ENCODE peak calls at places on chromosomes 5 and 9, in four cellular contexts. J, Y, Z and P are unnamed samples. For H3K9me3, the result is how much of the 10 kb centered on the place peaks cover.

GRCh38 chr9:93441181-93441580 is 10.3 kb upstream of the FAM120A start:
- DNase-seq in Y (no peak), J (no peak), Z (no peak), P (no peak)

GRCh38 chr5:1011741-1012315 is 3.2 kb downstream of the NKD2 start:
- DNase-seq in Z (no peak), J (no peak), Y (no peak), P (no peak)

GRCh38 chr5:5387789-5388188 is 34.7 kb upstream of the ICE1 start:
- DNase-seq in Y (no peak), Z (no peak), J (no peak), P (no peak)

GRCh38 chr9:35277649-35278359 is 116.0 kb downstream of the UNC13B start:
- DNase-seq in J (no peak), Y (no peak), Z (no peak), P (peak)

GRCh38 chr5:130762031-130762430 is 403.0 kb downstream of the HINT1 start:
- DNase-seq in Z (no peak), Y (no peak), J (no peak), P (no peak)

GRCh38 chr9:74463825-74464224 is 33.3 kb upstream of the RORB start:
- DNase-seq in Y (no peak), J (no peak), Z (no peak), P (no peak)

GRCh38 chr5:1844708-1845436 is 37.9 kb downstream of the IRX4 start:
- DNase-seq in J (no peak), Y (no peak), Z (no peak), P (no peak)

GRCh38 chr9:75149841-75150241 is 61.5 kb downstream of the OSTF1 start:
- DNase-seq in Y (no peak), Z (no peak), J (no peak), P (no peak)

GRCh38 chr5:81756016-81756415 is 5.1 kb upstream of the SSBP2 start:
- DNase-seq in J (no peak), Y (no peak), Z (peak), P (no peak)
- H3K4me3 ChIP-seq in J (no peak), Y (no peak), Z (no peak), P (no peak)

GRCh38 chr5:3339092-3339797 is 256.4 kb upstream of the IRX1 start:
- DNase-seq in Y (no peak), Z (no peak), J (no peak), P (no peak)
- H3K9me3 ChIP-seq in Y (under half), Z (under half), J (under half), P (half or more)

DNA sequence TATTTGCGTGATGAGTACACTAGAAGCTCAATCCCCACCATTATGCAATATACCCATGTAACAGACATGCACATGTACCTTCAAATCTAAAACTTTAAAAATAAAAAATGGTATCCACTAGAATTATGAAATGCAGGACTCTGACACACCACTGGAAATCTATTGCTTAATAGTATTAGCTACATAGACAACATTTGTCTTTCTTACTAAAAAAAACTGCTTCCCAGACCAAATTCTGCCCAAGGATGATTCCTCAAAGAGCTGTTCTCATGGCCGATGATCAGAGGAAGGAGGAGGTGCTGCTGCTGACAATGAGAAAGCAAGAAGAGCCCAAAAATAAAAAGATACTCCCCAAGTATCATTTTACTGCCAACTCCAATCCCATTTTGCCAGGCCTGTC is 67.2 kb downstream of the TTC39B start:
- DNase-seq in Z (no peak), J (no peak), Y (no peak), P (no peak)
- TF ChIP-seq CTCF in Z (no peak), J (no peak), Y (no peak), P (no peak)

DNA sequence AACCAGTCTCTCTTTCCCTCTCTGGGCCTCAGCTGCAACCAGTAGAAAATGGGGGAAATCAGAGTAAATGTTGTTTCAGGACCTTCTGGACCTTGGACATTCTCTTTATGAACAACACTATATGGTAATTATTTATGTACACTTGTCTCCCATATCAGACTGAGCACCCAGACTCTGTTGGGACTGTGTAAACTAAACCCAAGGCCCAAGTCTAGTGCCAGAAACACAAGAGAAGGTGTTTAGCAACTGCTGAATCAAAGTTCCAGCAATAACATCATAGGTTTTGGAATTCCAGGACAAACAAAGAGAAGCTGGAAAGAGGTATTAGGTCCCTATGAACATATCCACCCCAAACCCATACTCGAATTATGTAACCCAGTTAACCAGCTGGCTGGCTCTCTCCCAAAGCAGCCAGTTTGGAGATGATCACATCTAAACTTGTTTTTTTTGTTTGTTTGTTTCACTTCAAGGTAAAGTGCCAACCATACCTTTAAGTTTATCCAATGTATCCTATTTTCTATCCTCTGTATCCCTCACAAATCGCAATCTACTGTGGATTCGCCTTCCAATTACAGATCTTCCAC is 1.9 kb upstream of the RNF38 start:
- DNase-seq in Y (no peak), J (no peak), Z (no peak), P (no peak)
- H3K4me3 ChIP-seq in Y (peak), J (no peak), Z (no peak), P (no peak)

GRCh38 chr5:158286827-158287226 is 427.9 kb upstream of the CLINT1 start:
- DNase-seq in Z (no peak), Y (no peak), J (no peak), P (no peak)
- H3K9me3 ChIP-seq in Z (under half), Y (under half), J (under half), P (under half)

GRCh38 chr9:124220551-124221451 is 36.9 kb upstream of the NEK6 start:
- DNase-seq in Y (no peak), J (no peak), Z (no peak), P (no peak)

GRCh38 chr9:124217839-124218437 is 39.8 kb upstream of the NEK6 start:
- DNase-seq in Z (no peak), J (no peak), Y (no peak), P (no peak)

GRCh38 chr9:124219290-124219605 is 38.5 kb upstream of the NEK6 start:
- DNase-seq in Z (no peak), Y (no peak), J (no peak), P (no peak)

GRCh38 chr9:124216474-124217176 is 41.1 kb upstream of the NEK6 start:
- DNase-seq in Z (no peak), J (peak), Y (no peak), P (no peak)

GRCh38 chr9:124218438-124219289 is 39.1 kb upstream of the NEK6 start:
- DNase-seq in Y (peak), Z (no peak), J (no peak), P (no peak)
- TF ChIP-seq CTCF in Y (peak), Z (no peak), J (no peak), P (no peak)

DNA sequence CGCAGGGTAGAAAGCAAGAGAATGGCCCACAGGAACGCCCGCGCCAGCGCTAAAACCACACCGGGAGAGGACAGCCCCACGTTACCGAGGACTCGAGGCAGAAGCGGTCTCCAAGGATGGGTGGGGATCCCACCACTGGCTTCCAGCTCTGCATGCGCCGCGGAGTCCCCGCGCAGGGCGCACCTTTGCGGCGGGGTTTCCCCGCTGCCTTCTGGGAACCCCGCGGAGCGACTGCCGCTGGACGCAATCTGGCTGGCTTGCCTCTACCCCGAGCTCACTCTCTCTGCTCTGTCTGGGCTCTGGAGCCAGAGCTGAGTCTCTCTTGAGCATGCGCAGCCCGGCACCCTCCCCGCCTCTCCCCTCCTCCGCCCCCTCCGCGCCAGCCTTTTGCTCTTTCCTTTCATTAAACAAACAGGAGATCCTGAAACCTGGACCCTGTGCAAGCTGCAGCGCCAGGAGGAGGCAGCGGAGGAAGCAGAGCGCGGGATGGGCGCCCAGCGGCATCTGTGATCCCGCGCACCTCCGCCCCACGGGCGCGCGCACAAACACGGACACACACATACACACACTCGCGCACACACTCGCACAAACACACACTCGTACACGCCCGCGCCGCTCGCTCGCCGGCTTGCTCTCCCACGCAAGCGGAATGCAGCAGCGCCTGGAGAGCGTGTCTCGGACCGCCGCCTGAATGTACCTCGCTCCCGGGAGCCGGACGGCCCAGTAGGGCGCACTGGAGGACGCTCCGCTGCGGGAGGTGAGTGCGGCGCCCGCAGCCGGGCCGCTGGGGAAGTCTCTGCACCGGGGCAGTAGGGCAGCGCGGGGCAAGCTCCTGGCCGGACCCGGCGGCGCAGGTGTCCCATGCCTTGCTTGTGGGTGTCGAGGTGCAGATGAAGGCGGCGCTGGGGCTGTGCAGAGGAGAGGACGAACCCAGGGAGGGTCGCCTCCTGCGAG is at the start of gene PLPPR1:
- DNase-seq in J (no peak), Y (no peak), Z (peak), P (no peak)
- H3K4me3 ChIP-seq in J (no peak), Y (no peak), Z (peak), P (peak)

GRCh38 chr5:38837416-38837815 is 8.4 kb upstream of the OSMR start:
- DNase-seq in Y (no peak), Z (no peak), J (no peak), P (no peak)

GRCh38 chr5:38843665-38844064 is 2.1 kb upstream of the OSMR start:
- DNase-seq in Z (no peak), Y (no peak), J (no peak), P (no peak)

GRCh38 chr5:38835887-38836286 is 9.9 kb upstream of the OSMR start:
- DNase-seq in Y (no peak), J (no peak), Z (no peak), P (no peak)

GRCh38 chr5:38832810-38833209 is 13.0 kb upstream of the OSMR start:
- DNase-seq in Y (no peak), J (no peak), Z (no peak), P (no peak)

DNA sequence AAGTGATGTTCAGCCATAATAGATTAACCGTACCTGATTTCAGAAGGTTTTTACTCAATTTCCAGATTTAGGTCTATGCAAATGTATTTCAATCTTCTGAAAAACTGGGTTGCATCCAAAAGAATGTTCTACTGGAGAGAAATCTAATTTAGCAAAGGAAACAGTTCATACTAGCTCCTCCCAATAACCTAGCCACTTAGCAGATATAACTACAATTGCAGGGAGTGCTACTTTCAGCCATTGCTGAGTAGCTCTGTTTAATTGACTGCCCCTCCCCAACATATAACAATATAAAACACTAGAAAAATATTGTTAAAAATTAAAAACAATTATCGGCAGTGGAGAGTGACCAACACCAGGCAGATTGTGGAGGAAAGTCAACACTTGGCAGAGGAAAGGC is 7.9 kb upstream of the OSMR start:
- DNase-seq in Z (no peak), Y (no peak), J (no peak), P (no peak)
- H3K9me3 ChIP-seq in Z (under half), Y (under half), J (under half), P (under half)